ENCODE peak calls at places on chromosomes 3 and 15, in nine cellular contexts. One of them, this sample, is unnamed.

GRCh38 chr15:73727330-73728018 is 25.7 kb downstream of the INSYN1 start:
- DNase-seq in endothelial cell: no peak
- DNase-seq in HuH-7: no peak
- DNase-seq in ACHN: peak; percentile 72
- DNase-seq in KG1: no peak
- DNase-seq in cardiac fibroblast: peak; percentile 79
- DNase-seq in brain microvascular endothelial cell: peak; percentile 84
- DNase-seq in T-helper 2 cell: no peak
- DNase-seq in HEK293T: no peak
- DNase-seq in this sample: no peak

GRCh38 chr15:72902245-72902928 is 118.8 kb upstream of the ADPGK start:
- DNase-seq in endothelial cell: no peak
- DNase-seq in HuH-7: no peak
- DNase-seq in ACHN: no peak
- DNase-seq in KG1: no peak
- DNase-seq in cardiac fibroblast: peak; percentile 58
- DNase-seq in brain microvascular endothelial cell: peak; percentile 18
- DNase-seq in T-helper 2 cell: no peak
- DNase-seq in HEK293T: no peak
- DNase-seq in this sample: no peak

GRCh38 chr15:64892850-64893403 is 18.8 kb upstream of the ANKDD1A start:
- DNase-seq in endothelial cell: no peak
- DNase-seq in HuH-7: no peak
- DNase-seq in ACHN: no peak
- DNase-seq in KG1: no peak
- DNase-seq in cardiac fibroblast: no peak
- DNase-seq in brain microvascular endothelial cell: no peak
- DNase-seq in T-helper 2 cell: no peak
- DNase-seq in HEK293T: no peak
- DNase-seq in this sample: no peak

GRCh38 chr3:126982125-126982521 is 792 bp upstream of the PLXNA1 start:
- DNase-seq in endothelial cell: no peak
- DNase-seq in HuH-7: no peak
- DNase-seq in ACHN: no peak
- DNase-seq in KG1: peak; percentile 47
- DNase-seq in cardiac fibroblast: peak; percentile 45
- DNase-seq in brain microvascular endothelial cell: no peak
- DNase-seq in T-helper 2 cell: peak; percentile 35
- DNase-seq in HEK293T: no peak
- DNase-seq in this sample: no peak

GRCh38 chr3:149174901-149175300 is 45.5 kb downstream of the HPS3 start:
- DNase-seq in endothelial cell: no peak
- DNase-seq in HuH-7: no peak
- DNase-seq in ACHN: peak; percentile 92
- DNase-seq in KG1: no peak
- DNase-seq in cardiac fibroblast: no peak
- DNase-seq in brain microvascular endothelial cell: no peak
- DNase-seq in T-helper 2 cell: no peak
- DNase-seq in HEK293T: no peak
- DNase-seq in this sample: no peak

GRCh38 chr15:79243723-79244122 is 38.8 kb upstream of the ANKRD34C start:
- DNase-seq in endothelial cell: no peak
- DNase-seq in HuH-7: no peak
- DNase-seq in ACHN: no peak
- DNase-seq in KG1: no peak
- DNase-seq in cardiac fibroblast: peak; percentile 1
- DNase-seq in brain microvascular endothelial cell: peak; percentile 22
- DNase-seq in T-helper 2 cell: no peak
- DNase-seq in HEK293T: no peak
- DNase-seq in this sample: no peak

GRCh38 chr3:9776896-9777694 is 7.3 kb upstream of the CAMK1 start:
- DNase-seq in endothelial cell: no peak
- DNase-seq in HuH-7: no peak
- DNase-seq in ACHN: no peak
- DNase-seq in KG1: no peak
- DNase-seq in cardiac fibroblast: no peak
- DNase-seq in brain microvascular endothelial cell: no peak
- DNase-seq in T-helper 2 cell: no peak
- DNase-seq in HEK293T: no peak
- DNase-seq in this sample: no peak

GRCh38 chr15:95874625-95875024 is 455.9 kb upstream of the NR2F2 start:
- DNase-seq in endothelial cell: no peak
- DNase-seq in HuH-7: no peak
- DNase-seq in ACHN: no peak
- DNase-seq in KG1: no peak
- DNase-seq in cardiac fibroblast: no peak
- DNase-seq in brain microvascular endothelial cell: no peak
- DNase-seq in T-helper 2 cell: no peak
- DNase-seq in HEK293T: no peak
- DNase-seq in this sample: no peak

GRCh38 chr3:139774570-139775302 is 97.0 kb upstream of the NMNAT3 start:
- DNase-seq in endothelial cell: no peak
- DNase-seq in HuH-7: no peak
- DNase-seq in ACHN: no peak
- DNase-seq in KG1: no peak
- DNase-seq in cardiac fibroblast: no peak
- DNase-seq in brain microvascular endothelial cell: peak; percentile 70
- DNase-seq in T-helper 2 cell: no peak
- DNase-seq in HEK293T: peak; percentile 18
- DNase-seq in this sample: no peak

GRCh38 chr3:189108032-189108431 is 63.7 kb upstream of the TPRG1 start:
- DNase-seq in endothelial cell: no peak
- DNase-seq in HuH-7: no peak
- DNase-seq in ACHN: no peak
- DNase-seq in KG1: no peak
- DNase-seq in cardiac fibroblast: no peak
- DNase-seq in brain microvascular endothelial cell: no peak
- DNase-seq in T-helper 2 cell: no peak
- DNase-seq in HEK293T: no peak
- DNase-seq in this sample: no peak

GRCh38 chr3:127849368-127849767 is 27.1 kb upstream of the MGLL start:
- DNase-seq in endothelial cell: no peak
- DNase-seq in HuH-7: no peak
- DNase-seq in ACHN: no peak
- DNase-seq in KG1: no peak
- DNase-seq in cardiac fibroblast: no peak
- DNase-seq in brain microvascular endothelial cell: no peak
- DNase-seq in T-helper 2 cell: no peak
- DNase-seq in HEK293T: no peak
- DNase-seq in this sample: no peak

GRCh38 chr3:106635271-106635670 is 742.0 kb upstream of the CCDC54 start:
- DNase-seq in endothelial cell: no peak
- DNase-seq in HuH-7: no peak
- DNase-seq in ACHN: peak; percentile 2
- DNase-seq in KG1: no peak
- DNase-seq in cardiac fibroblast: peak; percentile 91
- DNase-seq in brain microvascular endothelial cell: peak; percentile 69
- DNase-seq in T-helper 2 cell: no peak
- DNase-seq in HEK293T: no peak
- DNase-seq in this sample: no peak

GRCh38 chr3:124631727-124632126 is 98.5 kb upstream of the UMPS start:
- DNase-seq in endothelial cell: no peak
- DNase-seq in HuH-7: no peak
- DNase-seq in ACHN: no peak
- DNase-seq in KG1: no peak
- DNase-seq in cardiac fibroblast: no peak
- DNase-seq in brain microvascular endothelial cell: no peak
- DNase-seq in T-helper 2 cell: no peak
- DNase-seq in HEK293T: no peak
- DNase-seq in this sample: no peak

GRCh38 chr3:193959861-193960260 is 176.1 kb upstream of the HES1 start:
- DNase-seq in endothelial cell: no peak
- DNase-seq in HuH-7: no peak
- DNase-seq in ACHN: no peak
- DNase-seq in KG1: no peak
- DNase-seq in cardiac fibroblast: no peak
- DNase-seq in brain microvascular endothelial cell: no peak
- DNase-seq in T-helper 2 cell: no peak
- DNase-seq in HEK293T: no peak
- DNase-seq in this sample: no peak